ENCODE peak calls at places on chromosomes 1 and 21, in seven cellular contexts. One of them, this sample, is unnamed.
A peak's percentile ranks its signal among the peaks of the same experiment; 100 is the strongest.

GRCh38 chr1:65253800-65254319 is 55.5 kb upstream of the DNAJC6 start:
- DNase-seq in brain microvascular endothelial cell: peak; percentile 22
- DNase-seq in WTC11: no peak
- DNase-seq in lung: no peak
- DNase-seq in MM.1S: no peak
- DNase-seq in upper lobe of right lung: no peak
- DNase-seq in neural progenitor cell: no peak
- DNase-seq in this sample: no peak

GRCh38 chr1:24872446-24872845 is 57.6 kb downstream of the RUNX3 start:
- DNase-seq in brain microvascular endothelial cell: no peak
- DNase-seq in WTC11: no peak
- DNase-seq in lung: no peak
- DNase-seq in MM.1S: no peak
- DNase-seq in upper lobe of right lung: no peak
- DNase-seq in neural progenitor cell: no peak
- DNase-seq in this sample: no peak

GRCh38 chr1:86515597-86515996 is 31.3 kb upstream of the CLCA4 start:
- DNase-seq in brain microvascular endothelial cell: no peak
- DNase-seq in WTC11: peak; percentile 39
- DNase-seq in lung: no peak
- DNase-seq in MM.1S: peak; percentile 25
- DNase-seq in upper lobe of right lung: no peak
- DNase-seq in neural progenitor cell: peak; percentile 64
- DNase-seq in this sample: no peak

GRCh38 chr1:150578278-150579109 is 916 bp downstream of the MCL1 start:
- DNase-seq in brain microvascular endothelial cell: peak; percentile 82
- DNase-seq in WTC11: no peak
- DNase-seq in lung: peak; percentile 80
- DNase-seq in MM.1S: peak; percentile 46
- DNase-seq in upper lobe of right lung: peak; percentile 75
- DNase-seq in neural progenitor cell: peak; percentile 47
- DNase-seq in this sample: no peak

GRCh38 chr1:14426854-14427253 is 171.6 kb upstream of the KAZN start:
- DNase-seq in brain microvascular endothelial cell: no peak
- DNase-seq in WTC11: no peak
- DNase-seq in lung: no peak
- DNase-seq in MM.1S: no peak
- DNase-seq in upper lobe of right lung: no peak
- DNase-seq in neural progenitor cell: no peak
- DNase-seq in this sample: no peak

GRCh38 chr21:44618909-44619308 is 7.0 kb downstream of the KRTAP10-8 start:
- DNase-seq in brain microvascular endothelial cell: no peak
- DNase-seq in WTC11: no peak
- DNase-seq in lung: no peak
- DNase-seq in MM.1S: no peak
- DNase-seq in upper lobe of right lung: no peak
- DNase-seq in neural progenitor cell: no peak
- DNase-seq in this sample: no peak

GRCh38 chr1:48572632-48573258 is 100.7 kb upstream of the SPATA6 start:
- DNase-seq in brain microvascular endothelial cell: peak; percentile 19
- DNase-seq in WTC11: peak; percentile 87
- DNase-seq in lung: peak; percentile 61
- DNase-seq in MM.1S: peak; percentile 31
- DNase-seq in upper lobe of right lung: peak; percentile 75
- DNase-seq in neural progenitor cell: peak; percentile 93
- DNase-seq in this sample: peak; percentile 89

GRCh38 chr1:110605901-110606783 is at the start of gene KCNA2:
- DNase-seq in brain microvascular endothelial cell: no peak
- DNase-seq in WTC11: peak; percentile 68
- DNase-seq in lung: no peak
- DNase-seq in MM.1S: no peak
- DNase-seq in upper lobe of right lung: peak; percentile 68
- DNase-seq in neural progenitor cell: peak; percentile 83
- DNase-seq in this sample: peak; percentile 82

GRCh38 chr1:211613108-211613947 is 34.4 kb upstream of the SLC30A1 start:
- DNase-seq in brain microvascular endothelial cell: peak; percentile 85
- DNase-seq in WTC11: no peak
- DNase-seq in lung: peak; percentile 68
- DNase-seq in MM.1S: peak; percentile 29
- DNase-seq in upper lobe of right lung: peak; percentile 79
- DNase-seq in neural progenitor cell: no peak
- DNase-seq in this sample: no peak

GRCh38 chr1:223133824-223134435 is 9.1 kb downstream of the TLR5 start:
- DNase-seq in brain microvascular endothelial cell: peak; percentile 66
- DNase-seq in WTC11: peak; percentile 91
- DNase-seq in lung: peak; percentile 89
- DNase-seq in MM.1S: peak; percentile 81
- DNase-seq in upper lobe of right lung: peak; percentile 93
- DNase-seq in neural progenitor cell: peak; percentile 93
- DNase-seq in this sample: peak; percentile 88

GRCh38 chr1:111203681-111204210 is 3.3 kb upstream of the DENND2D start:
- DNase-seq in brain microvascular endothelial cell: no peak
- DNase-seq in WTC11: peak; percentile 52
- DNase-seq in lung: peak; percentile 90
- DNase-seq in MM.1S: peak; percentile 81
- DNase-seq in upper lobe of right lung: peak; percentile 97
- DNase-seq in neural progenitor cell: no peak
- DNase-seq in this sample: peak; percentile 34

GRCh38 chr1:226954337-226954736 is 14.2 kb downstream of the COQ8A start:
- DNase-seq in brain microvascular endothelial cell: no peak
- DNase-seq in WTC11: no peak
- DNase-seq in lung: no peak
- DNase-seq in MM.1S: no peak
- DNase-seq in upper lobe of right lung: no peak
- DNase-seq in neural progenitor cell: no peak
- DNase-seq in this sample: no peak

GRCh38 chr1:187862506-187862905 is 1033.8 kb downstream of the PLA2G4A start:
- DNase-seq in brain microvascular endothelial cell: no peak
- DNase-seq in WTC11: no peak
- DNase-seq in lung: no peak
- DNase-seq in MM.1S: no peak
- DNase-seq in upper lobe of right lung: no peak
- DNase-seq in neural progenitor cell: no peak
- DNase-seq in this sample: no peak

GRCh38 chr1:95699274-95699953 is 465.4 kb downstream of the RWDD3 start:
- DNase-seq in brain microvascular endothelial cell: no peak
- DNase-seq in WTC11: no peak
- DNase-seq in lung: no peak
- DNase-seq in MM.1S: no peak
- DNase-seq in upper lobe of right lung: no peak
- DNase-seq in neural progenitor cell: peak; percentile 56
- DNase-seq in this sample: no peak

GRCh38 chr1:229464672-229465071 is 30.8 kb upstream of the ACTA1 start:
- DNase-seq in brain microvascular endothelial cell: no peak
- DNase-seq in WTC11: no peak
- DNase-seq in lung: no peak
- DNase-seq in MM.1S: no peak
- DNase-seq in upper lobe of right lung: no peak
- DNase-seq in neural progenitor cell: no peak
- DNase-seq in this sample: no peak

GRCh38 chr1:175891783-175892309 is 148.5 kb upstream of the TNR start:
- DNase-seq in brain microvascular endothelial cell: no peak
- DNase-seq in WTC11: no peak
- DNase-seq in lung: no peak
- DNase-seq in MM.1S: no peak
- DNase-seq in upper lobe of right lung: no peak
- DNase-seq in neural progenitor cell: no peak
- DNase-seq in this sample: no peak

GRCh38 chr1:233998926-233999325 is 94.5 kb downstream of the SLC35F3 start:
- DNase-seq in brain microvascular endothelial cell: no peak
- DNase-seq in WTC11: no peak
- DNase-seq in lung: no peak
- DNase-seq in MM.1S: no peak
- DNase-seq in upper lobe of right lung: no peak
- DNase-seq in neural progenitor cell: peak; percentile 2
- DNase-seq in this sample: peak; percentile 22

GRCh38 chr21:35475768-35476167 is 426.7 kb upstream of the RUNX1 start:
- DNase-seq in brain microvascular endothelial cell: peak; percentile 65
- DNase-seq in WTC11: no peak
- DNase-seq in lung: no peak
- DNase-seq in MM.1S: no peak
- DNase-seq in upper lobe of right lung: no peak
- DNase-seq in neural progenitor cell: no peak
- DNase-seq in this sample: no peak

GRCh38 chr1:34843392-34844251 is 15.9 kb downstream of the SMIM12 start:
- DNase-seq in brain microvascular endothelial cell: no peak
- DNase-seq in WTC11: no peak
- DNase-seq in lung: no peak
- DNase-seq in MM.1S: no peak
- DNase-seq in upper lobe of right lung: no peak
- DNase-seq in neural progenitor cell: peak; percentile 12
- DNase-seq in this sample: no peak

GRCh38 chr1:190754769-190755168 is 277.1 kb upstream of the BRINP3 start:
- DNase-seq in brain microvascular endothelial cell: no peak
- DNase-seq in WTC11: no peak
- DNase-seq in lung: no peak
- DNase-seq in MM.1S: no peak
- DNase-seq in upper lobe of right lung: no peak
- DNase-seq in neural progenitor cell: no peak
- DNase-seq in this sample: no peak

GRCh38 chr1:216528816-216529215 is 105.6 kb upstream of the USH2A start:
- DNase-seq in brain microvascular endothelial cell: no peak
- DNase-seq in WTC11: no peak
- DNase-seq in lung: no peak
- DNase-seq in MM.1S: peak; percentile 86
- DNase-seq in upper lobe of right lung: no peak
- DNase-seq in neural progenitor cell: no peak
- DNase-seq in this sample: no peak

GRCh38 chr1:82125866-82126265 is 325.1 kb downstream of the ADGRL2 start:
- DNase-seq in brain microvascular endothelial cell: no peak
- DNase-seq in WTC11: no peak
- DNase-seq in lung: no peak
- DNase-seq in MM.1S: no peak
- DNase-seq in upper lobe of right lung: no peak
- DNase-seq in neural progenitor cell: no peak
- DNase-seq in this sample: no peak

GRCh38 chr21:36705679-36706481 is 7.0 kb downstream of the SIM2 start:
- DNase-seq in brain microvascular endothelial cell: no peak
- DNase-seq in WTC11: peak; percentile 78
- DNase-seq in lung: no peak
- DNase-seq in MM.1S: no peak
- DNase-seq in upper lobe of right lung: no peak
- DNase-seq in neural progenitor cell: peak; percentile 72
- DNase-seq in this sample: peak; percentile 35

GRCh38 chr21:33230518-33231324 is 983 bp downstream of the IFNAR2 start:
- DNase-seq in brain microvascular endothelial cell: peak; percentile 54
- DNase-seq in WTC11: peak; percentile 78
- DNase-seq in lung: peak; percentile 54
- DNase-seq in MM.1S: peak; percentile 66
- DNase-seq in upper lobe of right lung: peak; percentile 76
- DNase-seq in neural progenitor cell: peak; percentile 77
- DNase-seq in this sample: peak; percentile 71

GRCh38 chr1:111290640-111291039 is at the start of gene CHIA:
- DNase-seq in brain microvascular endothelial cell: no peak
- DNase-seq in WTC11: no peak
- DNase-seq in lung: peak; percentile 82
- DNase-seq in MM.1S: no peak
- DNase-seq in upper lobe of right lung: no peak
- DNase-seq in neural progenitor cell: no peak
- DNase-seq in this sample: no peak

GRCh38 chr1:209134001-209134400 is 449.5 kb upstream of the CAMK1G start:
- DNase-seq in brain microvascular endothelial cell: no peak
- DNase-seq in WTC11: no peak
- DNase-seq in lung: no peak
- DNase-seq in MM.1S: peak; percentile 65
- DNase-seq in upper lobe of right lung: no peak
- DNase-seq in neural progenitor cell: peak; percentile 10
- DNase-seq in this sample: no peak

GRCh38 chr1:241411056-241411775 is 54.2 kb upstream of the RGS7 start:
- DNase-seq in brain microvascular endothelial cell: no peak
- DNase-seq in WTC11: no peak
- DNase-seq in lung: no peak
- DNase-seq in MM.1S: no peak
- DNase-seq in upper lobe of right lung: no peak
- DNase-seq in neural progenitor cell: no peak
- DNase-seq in this sample: no peak

GRCh38 chr1:241412646-241413045 is 55.6 kb upstream of the RGS7 start:
- DNase-seq in brain microvascular endothelial cell: no peak
- DNase-seq in WTC11: no peak
- DNase-seq in lung: no peak
- DNase-seq in MM.1S: no peak
- DNase-seq in upper lobe of right lung: no peak
- DNase-seq in neural progenitor cell: no peak
- DNase-seq in this sample: no peak

GRCh38 chr1:241411776-241412338 is 54.9 kb upstream of the RGS7 start:
- DNase-seq in brain microvascular endothelial cell: no peak
- DNase-seq in WTC11: no peak
- DNase-seq in lung: no peak
- DNase-seq in MM.1S: no peak
- DNase-seq in upper lobe of right lung: no peak
- DNase-seq in neural progenitor cell: no peak
- DNase-seq in this sample: no peak

GRCh38 chr1:241406421-241406820 is 49.4 kb upstream of the RGS7 start:
- DNase-seq in brain microvascular endothelial cell: no peak
- DNase-seq in WTC11: no peak
- DNase-seq in lung: no peak
- DNase-seq in MM.1S: no peak
- DNase-seq in upper lobe of right lung: no peak
- DNase-seq in neural progenitor cell: no peak
- DNase-seq in this sample: no peak

GRCh38 chr1:241408170-241408569 is 51.2 kb upstream of the RGS7 start:
- DNase-seq in brain microvascular endothelial cell: peak; percentile 48
- DNase-seq in WTC11: no peak
- DNase-seq in lung: no peak
- DNase-seq in MM.1S: no peak
- DNase-seq in upper lobe of right lung: no peak
- DNase-seq in neural progenitor cell: peak; percentile 11
- DNase-seq in this sample: no peak
- TF ChIP-seq CTCF in brain microvascular endothelial cell: peak; percentile 22
- TF ChIP-seq CTCF in WTC11: no peak
- TF ChIP-seq CTCF in lung: no peak
- TF ChIP-seq CTCF in MM.1S: no peak
- TF ChIP-seq CTCF in upper lobe of right lung: no peak
- TF ChIP-seq CTCF in neural progenitor cell: peak; percentile 40
- TF ChIP-seq CTCF in this sample: no peak

GRCh38 chr1:154352581-154353459 is 27.5 kb downstream of the ATP8B2 start:
- DNase-seq in brain microvascular endothelial cell: no peak
- DNase-seq in WTC11: peak; percentile 73
- DNase-seq in lung: peak; percentile 68
- DNase-seq in MM.1S: peak; percentile 75
- DNase-seq in upper lobe of right lung: peak; percentile 83
- DNase-seq in neural progenitor cell: peak; percentile 72
- DNase-seq in this sample: peak; percentile 60
- TF ChIP-seq CTCF in brain microvascular endothelial cell: peak; percentile 8
- TF ChIP-seq CTCF in WTC11: no peak
- TF ChIP-seq CTCF in lung: no peak
- TF ChIP-seq CTCF in MM.1S: no peak
- TF ChIP-seq CTCF in upper lobe of right lung: no peak
- TF ChIP-seq CTCF in neural progenitor cell: no peak
- TF ChIP-seq CTCF in this sample: no peak

GRCh38 chr1:153292740-153293479 is 19.8 kb downstream of the PGLYRP3 start:
- DNase-seq in brain microvascular endothelial cell: no peak
- DNase-seq in WTC11: no peak
- DNase-seq in lung: no peak
- DNase-seq in MM.1S: no peak
- DNase-seq in upper lobe of right lung: no peak
- DNase-seq in neural progenitor cell: no peak
- DNase-seq in this sample: no peak
- TF ChIP-seq CTCF in brain microvascular endothelial cell: no peak
- TF ChIP-seq CTCF in WTC11: no peak
- TF ChIP-seq CTCF in lung: no peak
- TF ChIP-seq CTCF in MM.1S: no peak
- TF ChIP-seq CTCF in upper lobe of right lung: no peak
- TF ChIP-seq CTCF in neural progenitor cell: no peak
- TF ChIP-seq CTCF in this sample: no peak

GRCh38 chr1:118878661-118879060 is 109.5 kb downstream of the TBX15 start:
- DNase-seq in brain microvascular endothelial cell: no peak
- DNase-seq in WTC11: no peak
- DNase-seq in lung: no peak
- DNase-seq in MM.1S: no peak
- DNase-seq in upper lobe of right lung: no peak
- DNase-seq in neural progenitor cell: no peak
- DNase-seq in this sample: no peak
- TF ChIP-seq CTCF in brain microvascular endothelial cell: no peak
- TF ChIP-seq CTCF in WTC11: no peak
- TF ChIP-seq CTCF in lung: no peak
- TF ChIP-seq CTCF in MM.1S: no peak
- TF ChIP-seq CTCF in upper lobe of right lung: no peak
- TF ChIP-seq CTCF in neural progenitor cell: no peak
- TF ChIP-seq CTCF in this sample: no peak